ENCODE peak calls at places on chromosomes 16 and 17, in ten cellular contexts. T is IMR-90, K is epithelial cell of esophagus, Q is CD14-positive monocyte, S is fibroblast of pulmonary artery, A is PC-3, H is ascending aorta, O is MCF 10A, W is left ventricle myocardium inferior, Z is WTC11. D is an unnamed sample.

GRCh38 chr17:64058547-64059115 is 38.2 kb upstream of the ICAM2 start:
- DNase-seq in H (no peak), Q (no peak), S (peak), O (no peak), W (no peak), T (peak), Z (no peak), K (no peak), A (peak), D (no peak)

GRCh38 chr17:4318596-4318995 is 47.9 kb downstream of the UBE2G1 start:
- DNase-seq in O (no peak), T (peak), A (no peak), K (no peak), Q (no peak), Z (no peak), H (no peak), S (no peak), W (no peak), D (no peak)

GRCh38 chr16:65884018-65884417 is 482.5 kb upstream of the CDH5 start:
- DNase-seq in Q (no peak), K (peak), T (peak), W (no peak), H (no peak), O (peak), A (peak), S (no peak), Z (no peak), D (no peak)

GRCh38 chr16:61233718-61234117 is 802.5 kb downstream of the CDH8 start:
- DNase-seq in O (peak), A (no peak), T (no peak), S (peak), K (no peak), Z (no peak), W (no peak), H (no peak), Q (no peak), D (no peak)

GRCh38 chr17:29933379-29933778 is 3.4 kb upstream of the SSH2 start:
- DNase-seq in K (peak), T (peak), H (no peak), W (no peak), O (peak), S (peak), A (peak), Q (no peak), Z (no peak), D (no peak)

GRCh38 chr16:26454102-26454501 is 612.6 kb upstream of the C16orf82 start:
- DNase-seq in H (no peak), K (peak), W (no peak), A (peak), Q (no peak), O (no peak), S (no peak), T (no peak), Z (no peak), D (no peak)

GRCh38 chr17:48731355-48731754 is 2.8 kb upstream of the HOXB13 start:
- DNase-seq in H (no peak), Q (no peak), O (no peak), T (no peak), K (no peak), A (peak), Z (no peak), W (no peak), S (no peak), D (no peak)

GRCh38 chr17:43860077-43860725 is 13.2 kb downstream of the CD300LG start:
- DNase-seq in K (no peak), H (no peak), Z (no peak), T (no peak), Q (no peak), S (peak), W (no peak), O (no peak), A (no peak), D (no peak)

GRCh38 chr17:29640413-29640812 is 17.7 kb upstream of the CORO6 start:
- DNase-seq in A (no peak), Q (no peak), W (no peak), T (peak), Z (no peak), S (peak), O (peak), H (no peak), K (peak), D (no peak)

GRCh38 chr17:46783031-46783593 is 35.4 kb downstream of the WNT3 start:
- DNase-seq in K (peak), Q (no peak), W (no peak), A (peak), H (no peak), S (no peak), O (peak), Z (no peak), T (no peak), D (no peak)

GRCh38 chr17:41678411-41678906 is 10.2 kb upstream of the EIF1 start:
- DNase-seq in Z (no peak), K (peak), O (peak), A (peak), H (no peak), W (no peak), S (peak), Q (no peak), T (peak), D (no peak)

GRCh38 chr17:64507418-64507766 is 615 bp downstream of the CEP95 start:
- DNase-seq in O (peak), Z (no peak), T (peak), A (peak), H (no peak), W (no peak), Q (no peak), S (peak), K (peak), D (no peak)

DNA sequence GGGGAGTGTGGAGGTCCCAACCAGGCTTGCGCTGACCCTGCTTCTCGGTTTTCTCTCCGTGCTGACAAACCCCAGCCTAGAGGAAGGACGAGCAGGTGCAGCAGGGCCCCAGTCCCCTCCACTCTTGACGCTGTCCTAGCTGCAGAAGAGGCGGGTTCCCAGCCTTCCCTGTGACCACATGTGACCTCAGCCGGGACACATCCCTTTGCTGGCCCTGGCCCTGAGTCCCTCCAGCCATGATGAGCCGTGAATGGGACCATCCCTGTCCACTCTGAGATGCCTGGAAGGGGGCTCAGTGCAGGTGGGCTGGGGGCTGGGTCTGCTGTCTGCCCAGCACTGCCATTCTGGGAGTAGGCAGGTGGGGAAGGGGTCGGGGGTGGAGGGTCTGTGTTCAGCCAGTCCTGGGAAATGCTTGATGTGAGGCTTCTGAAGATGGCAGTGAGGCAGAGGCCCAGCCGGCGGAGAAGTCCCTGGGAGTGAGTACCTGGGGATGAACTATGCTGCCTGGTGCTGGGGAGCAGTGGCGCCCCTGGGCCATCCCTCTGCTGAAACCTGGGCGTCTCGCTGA is 1.9 kb upstream of the TUBB3 start:
- DNase-seq in W (no peak), K (no peak), H (no peak), Q (no peak), S (no peak), T (no peak), A (no peak), O (no peak), Z (no peak), D (no peak)
- TF ChIP-seq CTCF in W (no peak), K (no peak), H (no peak), Q (no peak), S (no peak), T (no peak), A (no peak), O (no peak), Z (no peak), D (no peak)

GRCh38 chr17:81706757-81707624 is 3.8 kb downstream of the MRPL12 start:
- DNase-seq in S (no peak), Q (no peak), T (no peak), W (no peak), H (no peak), Z (peak), O (no peak), A (no peak), K (no peak), D (no peak)
- TF ChIP-seq CTCF in S (no peak), Q (no peak), T (no peak), W (no peak), H (no peak), Z (no peak), O (no peak), A (peak), K (no peak), D (no peak)

GRCh38 chr16:55492756-55493380 is 13.9 kb downstream of the MMP2 start:
- DNase-seq in K (no peak), H (no peak), O (no peak), T (no peak), Z (no peak), A (no peak), Q (no peak), W (no peak), S (no peak), D (no peak)

GRCh38 chr16:55497558-55497957 is 11.3 kb upstream of the LPCAT2 start:
- DNase-seq in O (no peak), H (no peak), Z (no peak), K (no peak), S (no peak), T (no peak), Q (no peak), W (no peak), A (no peak), D (no peak)

GRCh38 chr16:55496509-55497145 is 12.2 kb upstream of the LPCAT2 start:
- DNase-seq in A (no peak), Z (no peak), Q (no peak), T (no peak), O (no peak), W (no peak), H (no peak), S (no peak), K (no peak), D (no peak)

GRCh38 chr16:55495616-55496289 is 13.1 kb upstream of the LPCAT2 start:
- DNase-seq in O (peak), H (no peak), Q (no peak), W (no peak), T (peak), S (no peak), Z (no peak), K (peak), A (no peak), D (no peak)

DNA sequence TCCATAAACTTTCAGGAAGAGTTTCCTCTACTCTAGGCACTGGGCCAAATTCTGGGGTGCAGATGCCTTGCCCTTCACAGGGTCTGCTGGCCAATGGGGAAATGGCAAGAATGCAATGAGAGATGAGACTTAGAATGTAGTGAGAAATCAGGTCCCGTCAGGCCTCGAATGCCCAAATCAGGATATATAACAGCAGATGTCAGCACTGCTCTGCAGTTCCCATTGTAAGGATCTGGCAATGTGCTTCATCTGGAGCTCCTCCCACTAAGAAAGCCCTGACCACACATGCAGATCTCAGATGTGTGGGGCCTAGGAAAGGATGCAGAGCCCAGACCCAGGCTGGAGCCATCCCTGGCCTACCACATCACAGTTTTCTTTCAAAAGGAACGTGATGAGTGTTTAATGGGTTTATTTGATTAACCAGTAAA is 13.9 kb upstream of the LPCAT2 start:
- DNase-seq in W (no peak), Z (no peak), K (peak), T (peak), H (no peak), S (peak), A (peak), Q (no peak), O (peak), D (no peak)
- TF ChIP-seq CTCF in W (peak), Z (no peak), K (peak), T (peak), H (peak), S (peak), A (peak), Q (peak), O (peak), D (no peak)

DNA sequence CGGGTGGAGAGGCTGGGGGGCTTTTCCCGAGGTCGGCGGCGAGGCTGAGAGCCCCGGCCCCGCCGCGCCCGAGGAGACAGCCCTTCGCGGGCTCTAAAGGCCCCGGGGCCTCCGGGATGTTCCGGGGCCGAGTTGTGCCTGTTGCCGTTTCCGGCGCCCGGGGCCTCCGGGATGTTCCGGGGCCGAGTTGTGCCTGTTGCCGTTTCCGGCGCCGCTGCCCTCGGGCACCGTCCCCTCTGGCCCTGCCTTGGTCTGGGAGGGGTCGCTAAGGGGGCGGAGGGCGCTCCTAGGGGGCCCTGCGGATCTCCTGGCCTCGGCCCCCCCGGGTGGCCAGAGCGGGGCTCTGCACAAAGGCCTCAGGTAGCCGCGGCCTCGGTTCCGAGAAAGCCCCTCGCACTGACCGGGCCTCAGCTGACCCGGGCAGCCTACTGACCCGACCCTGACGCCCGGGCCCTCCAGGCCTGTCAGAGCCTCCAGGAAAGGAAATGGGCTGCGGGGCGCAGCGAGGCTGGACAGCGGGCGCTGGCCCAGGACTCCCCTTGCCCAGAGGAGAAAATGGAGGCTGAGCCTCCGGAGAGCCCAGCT is 24.2 kb downstream of the ACTG1 start:
- DNase-seq in S (no peak), T (no peak), Q (no peak), W (no peak), K (no peak), H (no peak), Z (no peak), A (no peak), O (no peak), D (no peak)
- TF ChIP-seq CTCF in S (no peak), T (no peak), Q (no peak), W (no peak), K (no peak), H (no peak), Z (no peak), A (no peak), O (no peak), D (no peak)

GRCh38 chr16:48029768-48030167 is 126.0 kb downstream of the ABCC12 start:
- DNase-seq in S (no peak), A (no peak), O (no peak), K (no peak), W (no peak), T (no peak), Z (no peak), H (no peak), Q (no peak), D (no peak)
- TF ChIP-seq CTCF in S (no peak), A (peak), O (no peak), K (no peak), W (peak), T (peak), Z (no peak), H (no peak), Q (no peak), D (no peak)

GRCh38 chr17:10415161-10415560 is 6.6 kb downstream of the MYH8 start:
- DNase-seq in W (no peak), Z (peak), T (no peak), A (no peak), H (no peak), O (no peak), S (no peak), K (no peak), Q (no peak), D (no peak)
- TF ChIP-seq CTCF in W (no peak), Z (no peak), T (no peak), A (no peak), H (no peak), O (no peak), S (no peak), K (no peak), Q (no peak), D (no peak)

D was measured in omental fat pad.